ENCODE peak calls at places on chromosomes 13 and 19, in four cellular contexts. One of them, this sample, is unnamed.

GRCh38 chr13:32409561-32410440 is 18.1 kb downstream of the N4BP2L1 start:
- DNase-seq in heart left ventricle: no peak
- DNase-seq in PC-3: no peak
- DNase-seq in body of pancreas: no peak
- DNase-seq in this sample: peak; percentile 66

GRCh38 chr19:4061683-4062575 is 4.8 kb downstream of the ZBTB7A start:
- DNase-seq in body of pancreas: peak; percentile 88
- DNase-seq in PC-3: peak; percentile 57
- DNase-seq in heart left ventricle: no peak
- DNase-seq in this sample: peak; percentile 70

GRCh38 chr13:46401432-46401831 is 14.4 kb upstream of the RUBCNL start:
- DNase-seq in heart left ventricle: no peak
- DNase-seq in PC-3: no peak
- DNase-seq in body of pancreas: no peak
- DNase-seq in this sample: no peak

GRCh38 chr13:46341112-46341711 is 45.8 kb downstream of the RUBCNL start:
- DNase-seq in body of pancreas: no peak
- DNase-seq in heart left ventricle: no peak
- DNase-seq in PC-3: peak; percentile 56
- DNase-seq in this sample: no peak

GRCh38 chr19:17180997-17181702 is 34.0 kb upstream of the USE1 start:
- DNase-seq in heart left ventricle: no peak
- DNase-seq in PC-3: no peak
- DNase-seq in body of pancreas: no peak
- DNase-seq in this sample: no peak

GRCh38 chr19:33193864-33194362 is at the start of gene LRP3:
- DNase-seq in PC-3: peak; percentile 12
- DNase-seq in heart left ventricle: peak; percentile 77
- DNase-seq in body of pancreas: peak; percentile 55
- DNase-seq in this sample: peak; percentile 57

GRCh38 chr13:28385362-28385761 is 109.6 kb downstream of the FLT1 start:
- DNase-seq in PC-3: no peak
- DNase-seq in heart left ventricle: no peak
- DNase-seq in body of pancreas: no peak
- DNase-seq in this sample: no peak

GRCh38 chr19:10431943-10432735 is 11.8 kb downstream of the PDE4A start:
- DNase-seq in PC-3: peak; percentile 42
- DNase-seq in body of pancreas: peak; percentile 64
- DNase-seq in heart left ventricle: peak; percentile 89
- DNase-seq in this sample: peak; percentile 89

GRCh38 chr13:113746143-113746525 is 12.9 kb upstream of the TMEM255B start:
- DNase-seq in heart left ventricle: no peak
- DNase-seq in body of pancreas: peak; percentile 5
- DNase-seq in PC-3: no peak
- DNase-seq in this sample: no peak

GRCh38 chr13:78241278-78241919 is 322.8 kb upstream of the EDNRB start:
- DNase-seq in heart left ventricle: peak; percentile 52
- DNase-seq in PC-3: peak; percentile 51
- DNase-seq in body of pancreas: no peak
- DNase-seq in this sample: peak; percentile 15

GRCh38 chr13:24261566-24261965 is 47.8 kb upstream of the C1QTNF9 start:
- DNase-seq in body of pancreas: no peak
- DNase-seq in heart left ventricle: no peak
- DNase-seq in PC-3: no peak
- DNase-seq in this sample: no peak

GRCh38 chr19:38542040-38542439 is 75.7 kb downstream of the MAP4K1 start:
- DNase-seq in heart left ventricle: no peak
- DNase-seq in PC-3: no peak
- DNase-seq in body of pancreas: no peak
- DNase-seq in this sample: no peak

GRCh38 chr19:17109962-17110598 is 34.5 kb downstream of the MYO9B start:
- DNase-seq in PC-3: no peak
- DNase-seq in heart left ventricle: peak; percentile 81
- DNase-seq in body of pancreas: no peak
- DNase-seq in this sample: peak; percentile 46

GRCh38 chr19:48244289-48244688 is 11.4 kb downstream of the CARD8 start:
- DNase-seq in heart left ventricle: no peak
- DNase-seq in PC-3: peak; percentile 12
- DNase-seq in body of pancreas: no peak
- DNase-seq in this sample: no peak

GRCh38 chr19:48405850-48406249 is 12.4 kb downstream of the GRIN2D start:
- DNase-seq in heart left ventricle: no peak
- DNase-seq in body of pancreas: no peak
- DNase-seq in PC-3: peak; percentile 36
- DNase-seq in this sample: no peak

GRCh38 chr19:1748703-1749341 is 4.5 kb upstream of the ONECUT3 start:
- DNase-seq in body of pancreas: no peak
- DNase-seq in PC-3: no peak
- DNase-seq in heart left ventricle: no peak
- DNase-seq in this sample: no peak

GRCh38 chr13:33611016-33611805 is 206.7 kb upstream of the RFC3 start:
- DNase-seq in PC-3: no peak
- DNase-seq in heart left ventricle: peak; percentile 72
- DNase-seq in body of pancreas: peak; percentile 58
- DNase-seq in this sample: peak; percentile 94

GRCh38 chr13:97258801-97259200 is 36.7 kb downstream of the MBNL2 start:
- DNase-seq in body of pancreas: no peak
- DNase-seq in heart left ventricle: no peak
- DNase-seq in PC-3: no peak
- DNase-seq in this sample: no peak

GRCh38 chr19:16094360-16095070 is 17.2 kb upstream of the RAB8A start:
- DNase-seq in heart left ventricle: no peak
- DNase-seq in body of pancreas: no peak
- DNase-seq in PC-3: no peak
- DNase-seq in this sample: no peak
- H3K4me1 ChIP-seq in heart left ventricle: peaks cover 7% of the 10 kb centered on the region
- H3K4me1 ChIP-seq in body of pancreas: peaks cover 21% of the 10 kb centered on the region
- H3K4me1 ChIP-seq in PC-3: peaks cover 27% of the 10 kb centered on the region
- H3K4me1 ChIP-seq in this sample: peaks cover 1% of the 10 kb centered on the region

DNA sequence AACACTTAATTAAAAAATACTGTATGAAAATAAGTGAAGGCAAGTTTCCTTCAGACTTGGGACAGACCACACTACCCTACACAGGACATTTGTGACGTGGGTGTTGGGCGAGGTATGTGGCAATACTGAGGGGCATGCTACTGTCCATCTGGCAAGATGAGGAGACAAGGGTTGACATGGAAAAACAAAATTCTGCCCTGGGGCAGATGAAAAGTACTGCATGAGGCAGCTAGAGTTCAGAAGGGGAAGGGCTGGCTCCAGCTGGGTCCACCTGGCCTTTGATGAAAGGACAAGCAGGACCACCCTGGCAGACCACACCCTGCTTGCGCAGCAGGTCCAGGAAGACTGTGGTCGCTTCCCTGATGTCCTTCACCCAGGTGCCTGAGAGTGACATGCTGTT is 43.2 kb downstream of the LATS2 start:
- DNase-seq in heart left ventricle: no peak
- DNase-seq in body of pancreas: no peak
- DNase-seq in PC-3: no peak
- DNase-seq in this sample: no peak
- H3K4me1 ChIP-seq in heart left ventricle: peaks cover 86% of the 10 kb centered on the region
- H3K4me1 ChIP-seq in body of pancreas: peaks cover 55% of the 10 kb centered on the region
- H3K4me1 ChIP-seq in PC-3: peaks cover 47% of the 10 kb centered on the region
- H3K4me1 ChIP-seq in this sample: peaks cover 26% of the 10 kb centered on the region

GRCh38 chr19:6229951-6230712 is 49.6 kb downstream of the MLLT1 start:
- DNase-seq in body of pancreas: no peak
- DNase-seq in PC-3: no peak
- DNase-seq in heart left ventricle: no peak
- DNase-seq in this sample: no peak
- H3K4me1 ChIP-seq in body of pancreas: peaks cover 26% of the 10 kb centered on the region
- H3K4me1 ChIP-seq in PC-3: peaks cover 17% of the 10 kb centered on the region
- H3K4me1 ChIP-seq in heart left ventricle: peaks cover 31% of the 10 kb centered on the region
- H3K4me1 ChIP-seq in this sample: peaks cover 19% of the 10 kb centered on the region

DNA sequence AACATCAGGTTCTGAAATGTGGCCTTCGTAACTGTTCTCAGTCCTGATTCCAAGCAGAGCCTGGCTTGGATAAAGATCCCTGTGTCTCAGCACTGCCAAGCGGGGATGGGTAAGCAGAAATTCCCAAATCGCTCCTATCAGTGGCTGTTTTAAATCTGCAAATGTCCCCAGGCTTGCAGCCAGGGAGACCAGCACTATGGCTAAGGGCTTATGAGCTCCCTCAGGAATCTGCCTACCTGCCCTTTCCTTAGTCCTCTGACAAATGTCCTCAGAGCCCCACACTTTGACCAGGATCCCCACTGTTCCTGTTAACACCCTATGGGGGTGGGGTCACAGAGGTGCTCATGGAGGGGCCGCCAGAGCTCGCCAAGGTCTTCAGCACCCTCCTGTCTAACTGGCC is 1062.8 kb downstream of the UQCRFS1 start:
- DNase-seq in PC-3: no peak
- DNase-seq in body of pancreas: no peak
- DNase-seq in heart left ventricle: no peak
- DNase-seq in this sample: no peak
- H3K4me1 ChIP-seq in PC-3: no peaks in the 10 kb centered on the region
- H3K4me1 ChIP-seq in body of pancreas: no peaks in the 10 kb centered on the region
- H3K4me1 ChIP-seq in heart left ventricle: no peaks in the 10 kb centered on the region
- H3K4me1 ChIP-seq in this sample: no peaks in the 10 kb centered on the region

GRCh38 chr13:88124142-88124541 is 453.0 kb downstream of the SLITRK5 start:
- DNase-seq in body of pancreas: no peak
- DNase-seq in PC-3: no peak
- DNase-seq in heart left ventricle: no peak
- DNase-seq in this sample: no peak

DNA sequence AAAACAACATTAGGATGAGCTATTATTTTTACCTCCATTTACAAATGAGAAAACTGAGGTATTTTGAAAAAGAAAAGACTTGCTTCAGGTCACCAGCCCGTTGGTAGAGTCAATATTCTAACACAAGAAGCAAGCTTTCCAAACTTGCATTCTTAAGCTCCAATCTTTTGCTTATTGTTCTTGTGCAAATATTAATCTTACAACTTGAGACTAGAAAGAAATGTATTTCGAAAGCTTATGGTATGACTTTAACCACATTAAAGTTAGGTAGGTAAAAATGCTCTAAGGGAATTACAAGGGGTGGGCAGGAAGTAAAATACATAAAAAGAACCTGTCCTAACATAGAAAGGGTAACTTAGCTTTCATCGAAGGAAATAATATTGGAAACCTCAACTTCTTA is 453.9 kb downstream of the SLITRK5 start:
- DNase-seq in PC-3: no peak
- DNase-seq in body of pancreas: no peak
- DNase-seq in heart left ventricle: no peak
- DNase-seq in this sample: no peak
- H3K4me1 ChIP-seq in PC-3: no peaks in the 10 kb centered on the region
- H3K4me1 ChIP-seq in body of pancreas: no peaks in the 10 kb centered on the region
- H3K4me1 ChIP-seq in heart left ventricle: no peaks in the 10 kb centered on the region
- H3K4me1 ChIP-seq in this sample: no peaks in the 10 kb centered on the region

GRCh38 chr13:41007359-41008118 is 11.6 kb downstream of the ELF1 start:
- DNase-seq in heart left ventricle: no peak
- DNase-seq in PC-3: peak; percentile 24
- DNase-seq in body of pancreas: no peak
- DNase-seq in this sample: no peak

GRCh38 chr13:41005709-41006108 is 13.4 kb downstream of the ELF1 start:
- DNase-seq in body of pancreas: no peak
- DNase-seq in PC-3: peak; percentile 23
- DNase-seq in heart left ventricle: no peak
- DNase-seq in this sample: no peak

GRCh38 chr13:41006951-41007350 is 12.2 kb downstream of the ELF1 start:
- DNase-seq in heart left ventricle: no peak
- DNase-seq in PC-3: no peak
- DNase-seq in body of pancreas: no peak
- DNase-seq in this sample: no peak

GRCh38 chr13:41006296-41006695 is 12.8 kb downstream of the ELF1 start:
- DNase-seq in body of pancreas: no peak
- DNase-seq in PC-3: no peak
- DNase-seq in heart left ventricle: no peak
- DNase-seq in this sample: no peak

DNA sequence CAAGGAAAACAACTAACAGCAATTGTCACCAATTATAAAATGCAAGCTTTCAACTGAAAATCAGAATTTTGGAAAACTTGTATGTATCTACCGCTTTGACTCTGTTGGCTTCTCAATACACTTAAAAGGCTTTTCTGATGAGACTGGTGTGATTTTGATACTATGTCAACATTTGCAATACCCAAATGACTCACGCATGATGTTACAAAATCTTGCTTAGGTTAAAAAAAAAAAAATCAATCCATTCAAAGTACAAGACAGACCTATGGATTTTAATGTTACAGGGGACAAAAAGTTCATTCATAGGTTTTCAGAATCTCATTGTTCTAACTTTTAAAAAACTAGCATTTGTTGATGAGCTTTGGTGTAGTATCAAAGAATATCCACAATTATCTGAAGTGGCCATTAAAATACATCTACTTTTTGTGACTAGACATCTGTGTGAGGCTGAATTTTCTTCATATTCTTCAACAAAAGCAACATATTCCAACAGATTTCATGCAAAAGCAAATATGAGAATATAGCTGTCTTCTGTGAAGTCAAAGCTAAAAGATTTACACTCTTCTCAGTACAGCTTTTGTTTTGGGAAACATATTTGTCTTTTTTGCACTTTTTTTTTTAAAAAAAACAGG is 10.7 kb downstream of the ELF1 start:
- DNase-seq in PC-3: peak; percentile 78
- DNase-seq in body of pancreas: no peak
- DNase-seq in heart left ventricle: no peak
- DNase-seq in this sample: no peak
- H3K4me1 ChIP-seq in PC-3: peaks cover 42% of the 10 kb centered on the region
- H3K4me1 ChIP-seq in body of pancreas: peaks cover 67% of the 10 kb centered on the region
- H3K4me1 ChIP-seq in heart left ventricle: peaks cover 84% of the 10 kb centered on the region
- H3K4me1 ChIP-seq in this sample: peaks cover 2% of the 10 kb centered on the region

DNA sequence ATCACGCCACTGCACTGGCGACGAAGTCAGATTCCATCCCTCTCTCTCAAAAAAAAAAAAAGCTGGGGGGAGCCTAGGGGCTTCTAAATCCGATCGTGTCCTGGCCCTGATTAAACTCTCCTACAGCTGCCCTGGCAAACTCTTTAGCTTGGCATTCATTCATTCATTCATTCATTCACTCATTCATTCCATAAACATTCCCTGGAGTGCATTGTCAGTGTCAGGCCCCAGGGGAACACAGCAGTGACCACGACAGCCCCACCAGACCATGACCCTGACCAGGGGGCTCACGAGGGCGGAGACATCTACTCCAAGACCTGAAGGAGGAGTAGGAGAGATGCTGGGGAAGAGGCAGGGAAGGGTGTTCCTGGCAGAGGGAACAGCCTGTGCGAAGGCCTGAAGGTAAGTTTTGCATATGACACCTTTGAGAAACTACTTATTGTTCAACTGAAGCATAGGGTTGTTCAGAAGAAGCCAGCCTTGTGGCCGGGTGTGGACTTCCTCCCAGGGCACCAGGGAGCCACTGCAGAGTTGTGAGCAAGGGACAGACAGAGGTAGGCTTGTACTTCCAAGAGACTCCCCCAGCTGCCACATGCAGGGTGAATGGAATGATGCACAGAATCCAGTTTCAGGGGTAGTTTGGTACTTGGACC is 24.5 kb downstream of the CEACAM16 start:
- DNase-seq in PC-3: no peak
- DNase-seq in heart left ventricle: no peak
- DNase-seq in body of pancreas: no peak
- DNase-seq in this sample: no peak
- H3K4me1 ChIP-seq in PC-3: peaks cover 34% of the 10 kb centered on the region
- H3K4me1 ChIP-seq in heart left ventricle: peaks cover 64% of the 10 kb centered on the region
- H3K4me1 ChIP-seq in body of pancreas: peaks cover 48% of the 10 kb centered on the region
- H3K4me1 ChIP-seq in this sample: peaks cover 15% of the 10 kb centered on the region